ENCODE peak calls at places on chromosomes 16 and 17, in four cellular contexts. One of them, this sample, is unnamed.

GRCh38 chr16:68473358-68474064 is 25.2 kb upstream of the SMPD3 start:
- DNase-seq in thoracic aorta: no peak
- DNase-seq in mesenchymal stem cell: no peak
- DNase-seq in right lobe of liver: peak; percentile 90
- DNase-seq in this sample: no peak

GRCh38 chr17:80647746-80648145 is 103.1 kb downstream of the RPTOR start:
- DNase-seq in thoracic aorta: no peak
- DNase-seq in mesenchymal stem cell: peak; percentile 93
- DNase-seq in right lobe of liver: no peak
- DNase-seq in this sample: no peak

GRCh38 chr16:88781140-88782077 is 3.6 kb downstream of the PIEZO1 start:
- DNase-seq in thoracic aorta: no peak
- DNase-seq in mesenchymal stem cell: no peak
- DNase-seq in right lobe of liver: no peak
- DNase-seq in this sample: peak; percentile 56

GRCh38 chr17:72545756-72546155 is 424.9 kb downstream of the SOX9 start:
- DNase-seq in thoracic aorta: no peak
- DNase-seq in mesenchymal stem cell: no peak
- DNase-seq in right lobe of liver: no peak
- DNase-seq in this sample: no peak

GRCh38 chr16:67395458-67396158 is 2.3 kb upstream of the TPPP3 start:
- DNase-seq in thoracic aorta: no peak
- DNase-seq in mesenchymal stem cell: peak; percentile 67
- DNase-seq in right lobe of liver: no peak
- DNase-seq in this sample: no peak

GRCh38 chr17:31900877-31901276 is 631 bp downstream of the UTP6 start:
- DNase-seq in thoracic aorta: no peak
- DNase-seq in mesenchymal stem cell: peak; percentile 49
- DNase-seq in right lobe of liver: no peak
- DNase-seq in this sample: no peak

GRCh38 chr17:2138318-2138717 is 83.4 kb downstream of the HIC1 start:
- DNase-seq in thoracic aorta: no peak
- DNase-seq in mesenchymal stem cell: peak; percentile 88
- DNase-seq in right lobe of liver: peak; percentile 40
- DNase-seq in this sample: peak; percentile 76

GRCh38 chr17:4710693-4711634 is 532 bp downstream of the ARRB2 start:
- DNase-seq in thoracic aorta: no peak
- DNase-seq in mesenchymal stem cell: no peak
- DNase-seq in right lobe of liver: no peak
- DNase-seq in this sample: peak; percentile 41

GRCh38 chr17:13393841-13394710 is 207.7 kb downstream of the HS3ST3A1 start:
- DNase-seq in thoracic aorta: no peak
- DNase-seq in mesenchymal stem cell: peak; percentile 13
- DNase-seq in right lobe of liver: no peak
- DNase-seq in this sample: no peak

GRCh38 chr16:5560084-5560483 is 462.5 kb upstream of the EEF2KMT start:
- DNase-seq in thoracic aorta: no peak
- DNase-seq in mesenchymal stem cell: no peak
- DNase-seq in right lobe of liver: no peak
- DNase-seq in this sample: no peak

GRCh38 chr16:84356176-84356575 is 12.2 kb upstream of the ATP2C2 start:
- DNase-seq in thoracic aorta: no peak
- DNase-seq in mesenchymal stem cell: no peak
- DNase-seq in right lobe of liver: no peak
- DNase-seq in this sample: no peak

GRCh38 chr16:76502555-76502954 is 225.4 kb downstream of the CNTNAP4 start:
- DNase-seq in thoracic aorta: no peak
- DNase-seq in mesenchymal stem cell: no peak
- DNase-seq in right lobe of liver: no peak
- DNase-seq in this sample: no peak

GRCh38 chr17:39677072-39677471 is 8.8 kb downstream of the PNMT start:
- DNase-seq in thoracic aorta: no peak
- DNase-seq in mesenchymal stem cell: no peak
- DNase-seq in right lobe of liver: no peak
- DNase-seq in this sample: no peak

GRCh38 chr16:66603537-66604375 is 748 bp upstream of the CMTM3 start:
- DNase-seq in thoracic aorta: no peak
- DNase-seq in mesenchymal stem cell: peak; percentile 90
- DNase-seq in right lobe of liver: no peak
- DNase-seq in this sample: peak; percentile 96

GRCh38 chr16:1538804-1539520 is 5.5 kb downstream of the TMEM204 start:
- DNase-seq in thoracic aorta: no peak
- DNase-seq in mesenchymal stem cell: no peak
- DNase-seq in right lobe of liver: no peak
- DNase-seq in this sample: no peak

GRCh38 chr16:32116080-32116479 is 137.0 kb upstream of the TP53TG3D start:
- DNase-seq in thoracic aorta: no peak
- DNase-seq in mesenchymal stem cell: no peak
- DNase-seq in right lobe of liver: no peak
- DNase-seq in this sample: no peak

GRCh38 chr16:12147681-12148479 is 171.3 kb downstream of the SNX29 start:
- DNase-seq in thoracic aorta: no peak
- DNase-seq in mesenchymal stem cell: no peak
- DNase-seq in right lobe of liver: no peak
- DNase-seq in this sample: no peak

GRCh38 chr16:31113420-31114124 is 3.9 kb upstream of the KAT8 start:
- DNase-seq in thoracic aorta: no peak
- DNase-seq in mesenchymal stem cell: no peak
- DNase-seq in right lobe of liver: no peak
- DNase-seq in this sample: no peak

GRCh38 chr16:57128787-57129389 is 36.5 kb downstream of the CPNE2 start:
- DNase-seq in thoracic aorta: no peak
- DNase-seq in mesenchymal stem cell: no peak
- DNase-seq in right lobe of liver: no peak
- DNase-seq in this sample: peak; percentile 43

GRCh38 chr16:84284168-84284722 is 10.4 kb upstream of the WFDC1 start:
- DNase-seq in thoracic aorta: no peak
- DNase-seq in mesenchymal stem cell: peak; percentile 73
- DNase-seq in right lobe of liver: no peak
- DNase-seq in this sample: no peak

GRCh38 chr17:7393613-7394451 is 493 bp downstream of the PLSCR3 start:
- DNase-seq in thoracic aorta: no peak
- DNase-seq in mesenchymal stem cell: peak; percentile 41
- DNase-seq in right lobe of liver: no peak
- DNase-seq in this sample: peak; percentile 71

GRCh38 chr17:19645608-19646250 is 2.8 kb upstream of the ALDH3A2 start:
- DNase-seq in thoracic aorta: no peak
- DNase-seq in mesenchymal stem cell: peak; percentile 22
- DNase-seq in right lobe of liver: peak; percentile 82
- DNase-seq in this sample: peak; percentile 67

GRCh38 chr17:63476857-63477470 is at the start of gene ACE:
- DNase-seq in thoracic aorta: no peak
- DNase-seq in mesenchymal stem cell: peak; percentile 20
- DNase-seq in right lobe of liver: no peak
- DNase-seq in this sample: no peak

GRCh38 chr16:56192971-56193936 is 2.0 kb downstream of the GNAO1 start:
- DNase-seq in thoracic aorta: no peak
- DNase-seq in mesenchymal stem cell: no peak
- DNase-seq in right lobe of liver: no peak
- DNase-seq in this sample: no peak

GRCh38 chr16:84501077-84501735 is 3.3 kb downstream of the MEAK7 start:
- DNase-seq in thoracic aorta: no peak
- DNase-seq in mesenchymal stem cell: no peak
- DNase-seq in right lobe of liver: no peak
- DNase-seq in this sample: no peak

GRCh38 chr17:31472137-31472536 is 80.7 kb downstream of the RAB11FIP4 start:
- DNase-seq in thoracic aorta: no peak
- DNase-seq in mesenchymal stem cell: no peak
- DNase-seq in right lobe of liver: no peak
- DNase-seq in this sample: no peak

GRCh38 chr17:13120864-13121263 is 103.0 kb upstream of the ELAC2 start:
- DNase-seq in thoracic aorta: no peak
- DNase-seq in mesenchymal stem cell: no peak
- DNase-seq in right lobe of liver: no peak
- DNase-seq in this sample: no peak

GRCh38 chr17:1197781-1198490 is 18.2 kb upstream of the ABR start:
- DNase-seq in thoracic aorta: no peak
- DNase-seq in mesenchymal stem cell: peak; percentile 66
- DNase-seq in right lobe of liver: peak; percentile 74
- DNase-seq in this sample: no peak

GRCh38 chr17:80585880-80586279 is 41.2 kb downstream of the RPTOR start:
- DNase-seq in thoracic aorta: no peak
- DNase-seq in mesenchymal stem cell: no peak
- DNase-seq in right lobe of liver: no peak
- DNase-seq in this sample: no peak

GRCh38 chr17:8243827-8244226 is 4.0 kb downstream of the CTC1 start:
- DNase-seq in thoracic aorta: no peak
- DNase-seq in mesenchymal stem cell: no peak
- DNase-seq in right lobe of liver: no peak
- DNase-seq in this sample: no peak

GRCh38 chr17:67353161-67353560 is 13.2 kb downstream of the PSMD12 start:
- DNase-seq in thoracic aorta: no peak
- DNase-seq in mesenchymal stem cell: no peak
- DNase-seq in right lobe of liver: no peak
- DNase-seq in this sample: no peak

GRCh38 chr17:33667052-33667509 is 374.0 kb upstream of the ASIC2 start:
- DNase-seq in thoracic aorta: no peak
- DNase-seq in mesenchymal stem cell: no peak
- DNase-seq in right lobe of liver: no peak
- DNase-seq in this sample: peak; percentile 5

GRCh38 chr16:14405611-14406537 is 224.2 kb downstream of the PARN start:
- DNase-seq in thoracic aorta: no peak
- DNase-seq in mesenchymal stem cell: no peak
- DNase-seq in right lobe of liver: peak; percentile 78
- DNase-seq in this sample: no peak

GRCh38 chr16:26269663-26270062 is 577.9 kb downstream of the HS3ST4 start:
- DNase-seq in thoracic aorta: no peak
- DNase-seq in mesenchymal stem cell: no peak
- DNase-seq in right lobe of liver: no peak
- DNase-seq in this sample: no peak

GRCh38 chr16:15873737-15874136 is 14.7 kb downstream of the CEP20 start:
- DNase-seq in thoracic aorta: no peak
- DNase-seq in mesenchymal stem cell: no peak
- DNase-seq in right lobe of liver: no peak
- DNase-seq in this sample: no peak
- H3K36me3 ChIP-seq in thoracic aorta: peaks cover 6% of the 10 kb centered on the region
- H3K36me3 ChIP-seq in mesenchymal stem cell: peaks cover 50% of the 10 kb centered on the region
- H3K36me3 ChIP-seq in right lobe of liver: peaks cover 16% of the 10 kb centered on the region
- H3K36me3 ChIP-seq in this sample: peaks cover 57% of the 10 kb centered on the region

GRCh38 chr17:48579738-48580543 is 1.8 kb upstream of the HOXB4 start:
- DNase-seq in thoracic aorta: no peak
- DNase-seq in mesenchymal stem cell: peak; percentile 85
- DNase-seq in right lobe of liver: no peak
- DNase-seq in this sample: no peak
- H3K4me3 ChIP-seq in thoracic aorta: peak overlapping the region; percentile 72
- H3K4me3 ChIP-seq in mesenchymal stem cell: no peak overlapping the region
- H3K4me3 ChIP-seq in right lobe of liver: peak overlapping the region; percentile 41
- H3K4me3 ChIP-seq in this sample: no peak overlapping the region

GRCh38 chr17:10262451-10262850 is 64.0 kb upstream of the GAS7 start:
- DNase-seq in thoracic aorta: no peak
- DNase-seq in mesenchymal stem cell: no peak
- DNase-seq in right lobe of liver: no peak
- DNase-seq in this sample: no peak

GRCh38 chr17:10265100-10265810 is 66.8 kb upstream of the GAS7 start:
- DNase-seq in thoracic aorta: no peak
- DNase-seq in mesenchymal stem cell: peak; percentile 53
- DNase-seq in right lobe of liver: no peak
- DNase-seq in this sample: no peak

GRCh38 chr17:10266477-10266876 is 68.1 kb upstream of the GAS7 start:
- DNase-seq in thoracic aorta: no peak
- DNase-seq in mesenchymal stem cell: no peak
- DNase-seq in right lobe of liver: no peak
- DNase-seq in this sample: no peak

GRCh38 chr17:10261098-10261497 is 62.7 kb upstream of the GAS7 start:
- DNase-seq in thoracic aorta: no peak
- DNase-seq in mesenchymal stem cell: no peak
- DNase-seq in right lobe of liver: no peak
- DNase-seq in this sample: no peak
- H3K36me3 ChIP-seq in thoracic aorta: no peaks in the 10 kb centered on the region
- H3K36me3 ChIP-seq in mesenchymal stem cell: no peaks in the 10 kb centered on the region
- H3K36me3 ChIP-seq in right lobe of liver: no peaks in the 10 kb centered on the region
- H3K36me3 ChIP-seq in this sample: no peaks in the 10 kb centered on the region

GRCh38 chr16:3856367-3857141 is 24.0 kb downstream of the CREBBP start:
- DNase-seq in thoracic aorta: no peak
- DNase-seq in mesenchymal stem cell: no peak
- DNase-seq in right lobe of liver: no peak
- DNase-seq in this sample: no peak
- H3K4me3 ChIP-seq in thoracic aorta: peak overlapping the region; percentile 28
- H3K4me3 ChIP-seq in mesenchymal stem cell: no peak overlapping the region
- H3K4me3 ChIP-seq in right lobe of liver: no peak overlapping the region
- H3K4me3 ChIP-seq in this sample: no peak overlapping the region

GRCh38 chr16:50568187-50568830 is 20.1 kb downstream of the NKD1 start:
- DNase-seq in thoracic aorta: no peak
- DNase-seq in mesenchymal stem cell: no peak
- DNase-seq in right lobe of liver: no peak
- DNase-seq in this sample: no peak
- H3K36me3 ChIP-seq in thoracic aorta: peaks cover 4% of the 10 kb centered on the region
- H3K36me3 ChIP-seq in mesenchymal stem cell: no peaks in the 10 kb centered on the region
- H3K36me3 ChIP-seq in right lobe of liver: no peaks in the 10 kb centered on the region
- H3K36me3 ChIP-seq in this sample: no peaks in the 10 kb centered on the region

GRCh38 chr17:78342438-78343098 is 17.3 kb downstream of the SOCS3 start:
- DNase-seq in thoracic aorta: peak; percentile 64
- DNase-seq in mesenchymal stem cell: peak; percentile 85
- DNase-seq in right lobe of liver: no peak
- DNase-seq in this sample: no peak
- H3K4me3 ChIP-seq in thoracic aorta: peak overlapping the region; percentile 77
- H3K4me3 ChIP-seq in mesenchymal stem cell: peak overlapping the region; percentile 20
- H3K4me3 ChIP-seq in right lobe of liver: peak overlapping the region; percentile 62
- H3K4me3 ChIP-seq in this sample: no peak overlapping the region

GRCh38 chr16:11045441-11045840 is 101.1 kb downstream of the CLEC16A start:
- DNase-seq in thoracic aorta: no peak
- DNase-seq in mesenchymal stem cell: no peak
- DNase-seq in right lobe of liver: peak; percentile 18
- DNase-seq in this sample: no peak

GRCh38 chr16:11045846-11046245 is 101.5 kb downstream of the CLEC16A start:
- DNase-seq in thoracic aorta: no peak
- DNase-seq in mesenchymal stem cell: peak; percentile 61
- DNase-seq in right lobe of liver: peak; percentile 13
- DNase-seq in this sample: no peak

GRCh38 chr16:11039726-11040125 is 95.4 kb downstream of the CLEC16A start:
- DNase-seq in thoracic aorta: no peak
- DNase-seq in mesenchymal stem cell: no peak
- DNase-seq in right lobe of liver: no peak
- DNase-seq in this sample: no peak

GRCh38 chr16:11038777-11039176 is 94.4 kb downstream of the CLEC16A start:
- DNase-seq in thoracic aorta: no peak
- DNase-seq in mesenchymal stem cell: no peak
- DNase-seq in right lobe of liver: no peak
- DNase-seq in this sample: no peak

GRCh38 chr16:11042205-11042604 is 97.8 kb downstream of the CLEC16A start:
- DNase-seq in thoracic aorta: no peak
- DNase-seq in mesenchymal stem cell: no peak
- DNase-seq in right lobe of liver: no peak
- DNase-seq in this sample: no peak
- H3K36me3 ChIP-seq in thoracic aorta: peaks cover 40% of the 10 kb centered on the region
- H3K36me3 ChIP-seq in mesenchymal stem cell: peaks cover 53% of the 10 kb centered on the region
- H3K36me3 ChIP-seq in right lobe of liver: peaks cover 36% of the 10 kb centered on the region
- H3K36me3 ChIP-seq in this sample: peaks cover 62% of the 10 kb centered on the region